ENCODE peak calls at places on chromosomes 16 and 17, in four cellular contexts. V, N, M and K are unnamed samples.

GRCh38 chr17:9107527-9107926 is 86.2 kb downstream of the NTN1 start:
- DNase-seq in V (no peak), N (no peak), M (no peak), K (no peak)

GRCh38 chr17:39739885-39740356 is 2.2 kb downstream of the GRB7 start:
- DNase-seq in V (no peak), N (no peak), M (no peak), K (no peak)

GRCh38 chr16:3881499-3881995 is 1.0 kb upstream of the CREBBP start:
- DNase-seq in V (no peak), N (no peak), M (no peak), K (no peak)

GRCh38 chr17:17156511-17156910 is 49.6 kb downstream of the PLD6 start:
- DNase-seq in V (no peak), N (no peak), M (peak), K (no peak)

GRCh38 chr17:35809855-35810461 is 674 bp downstream of the TAF15 start:
- DNase-seq in V (no peak), N (no peak), M (peak), K (no peak)

GRCh38 chr17:44059101-44059892 is 7.2 kb downstream of the LSM12 start:
- DNase-seq in V (no peak), N (no peak), M (no peak), K (no peak)

GRCh38 chr17:40311575-40311974 is 2.6 kb downstream of the RARA start:
- DNase-seq in V (no peak), N (peak), M (no peak), K (no peak)

GRCh38 chr16:19835989-19836421 is 48.6 kb downstream of the GPRC5B start:
- DNase-seq in V (no peak), N (no peak), M (peak), K (no peak)

GRCh38 chr16:68283840-68284595 is 19.7 kb downstream of the SLC7A6 start:
- DNase-seq in V (peak), N (no peak), M (no peak), K (no peak)

GRCh38 chr17:40480501-40481003 is 20.9 kb downstream of the TNS4 start:
- DNase-seq in V (no peak), N (no peak), M (no peak), K (no peak)

GRCh38 chr16:58030136-58030840 is 4.7 kb downstream of the MMP15 start:
- DNase-seq in V (no peak), N (no peak), M (no peak), K (no peak)

GRCh38 chr17:41518789-41519449 is at the start of gene KRT15:
- DNase-seq in V (no peak), N (no peak), M (no peak), K (no peak)

GRCh38 chr17:9228408-9229159 is 207.3 kb downstream of the NTN1 start:
- DNase-seq in V (no peak), N (no peak), M (peak), K (no peak)

GRCh38 chr17:42329025-42329976 is 41.0 kb downstream of the STAT5A start:
- DNase-seq in V (no peak), N (no peak), M (peak), K (peak)

GRCh38 chr16:8682551-8683259 is 8.3 kb downstream of the ABAT start:
- DNase-seq in V (no peak), N (no peak), M (no peak), K (no peak)

GRCh38 chr17:4764612-4765011 is 7.1 kb upstream of the TM4SF5 start:
- DNase-seq in V (no peak), N (no peak), M (no peak), K (no peak)
- TF ChIP-seq CTCF in V (no peak), N (no peak), M (no peak), K (no peak)

GRCh38 chr16:54283735-54284318 is 2.8 kb downstream of the IRX3 start:
- DNase-seq in V (no peak), N (no peak), M (no peak), K (no peak)
- H3K4me3 ChIP-seq in V (no peak), N (peak), M (no peak), K (peak)

DNA sequence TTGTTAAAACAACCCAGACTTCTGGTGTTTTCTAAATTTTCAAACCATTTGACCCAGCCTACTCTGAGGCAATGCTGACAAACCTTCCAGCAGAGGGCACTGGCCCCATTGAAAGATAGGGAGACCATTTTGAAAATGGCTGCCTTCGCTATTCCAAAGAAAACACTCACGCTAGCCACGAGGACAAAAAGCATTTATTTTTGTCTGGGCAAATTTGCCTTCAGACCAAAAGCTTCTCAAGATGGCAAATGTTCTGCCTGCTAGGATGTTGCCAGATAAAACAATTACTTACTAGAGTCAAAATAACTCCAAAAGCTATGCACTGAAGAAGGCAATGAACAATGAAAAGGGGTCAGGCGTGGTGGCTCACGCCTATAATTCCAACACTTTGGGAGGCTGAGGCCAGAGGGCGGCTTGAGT is 296.7 kb upstream of the IRX5 start:
- DNase-seq in V (peak), N (peak), M (peak), K (no peak)
- TF ChIP-seq CTCF in V (no peak), N (peak), M (no peak), K (peak)

DNA sequence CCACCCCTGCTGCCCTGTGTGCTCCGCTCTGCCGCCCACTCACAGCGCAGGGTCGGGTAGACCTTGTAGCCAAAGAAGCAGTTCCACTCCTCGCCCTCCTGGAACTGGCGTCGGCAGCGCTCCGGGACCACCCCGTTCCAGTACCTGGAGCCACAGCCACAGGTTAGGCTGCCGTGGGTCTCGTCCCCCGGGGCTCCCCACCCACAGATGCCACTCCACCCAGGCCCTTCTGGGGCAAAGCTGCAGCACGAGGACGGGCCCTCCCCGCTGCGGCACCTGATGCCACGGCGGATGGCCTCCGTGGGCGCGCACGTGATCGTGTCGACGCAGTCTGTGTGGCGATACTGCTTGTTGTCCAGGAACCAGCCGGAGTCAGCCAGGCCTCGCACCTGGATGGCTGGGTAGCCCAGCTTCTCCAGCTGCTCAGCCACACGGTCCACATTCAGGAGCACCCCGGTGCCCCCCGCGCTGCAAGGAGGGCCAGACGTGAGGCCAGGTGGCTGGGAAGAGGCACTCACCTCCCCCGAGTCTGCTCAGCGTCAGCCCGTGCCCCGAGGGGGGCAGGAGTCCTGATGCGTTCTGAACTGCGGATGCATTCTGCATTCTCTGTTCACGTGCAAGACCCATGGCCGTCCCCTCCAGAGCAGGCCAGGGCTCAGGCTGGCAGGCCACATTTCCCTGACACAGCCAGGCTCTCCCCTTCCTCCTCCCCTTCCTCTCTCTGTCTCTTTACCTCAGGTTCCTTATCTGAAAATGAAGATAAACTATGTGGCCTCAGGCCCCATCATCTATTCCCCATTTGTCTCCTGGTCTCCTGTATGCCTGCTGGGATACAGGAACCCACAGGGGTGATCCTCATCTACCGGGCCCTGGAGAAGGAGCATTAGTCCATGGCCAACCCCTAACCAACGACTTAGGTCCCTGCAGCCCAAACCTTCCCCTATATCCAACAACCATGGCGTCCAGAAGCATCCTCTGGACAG is 4.1 kb downstream of the NOTUM start:
- DNase-seq in V (no peak), N (no peak), M (no peak), K (no peak)
- H3K4me3 ChIP-seq in V (no peak), N (no peak), M (no peak), K (no peak)

GRCh38 chr16:84303023-84303422 is 8.3 kb downstream of the WFDC1 start:
- DNase-seq in V (no peak), N (peak), M (peak), K (no peak)

GRCh38 chr16:84307209-84307954 is 12.7 kb downstream of the WFDC1 start:
- DNase-seq in V (no peak), N (no peak), M (no peak), K (no peak)

GRCh38 chr16:84308120-84308519 is 13.4 kb downstream of the WFDC1 start:
- DNase-seq in V (peak), N (peak), M (no peak), K (no peak)

GRCh38 chr16:84303516-84303915 is 8.8 kb downstream of the WFDC1 start:
- DNase-seq in V (no peak), N (no peak), M (no peak), K (no peak)

GRCh38 chr16:84306564-84306963 is 11.9 kb downstream of the WFDC1 start:
- DNase-seq in V (no peak), N (no peak), M (no peak), K (no peak)
- TF ChIP-seq CTCF in V (no peak), N (no peak), M (no peak), K (no peak)

GRCh38 chr17:6079155-6079554 is 9.0 kb downstream of the WSCD1 start:
- DNase-seq in V (no peak), N (no peak), M (peak), K (no peak)

GRCh38 chr17:6080711-6081430 is 10.7 kb downstream of the WSCD1 start:
- DNase-seq in V (no peak), N (no peak), M (no peak), K (no peak)

GRCh38 chr17:6079960-6080359 is 9.8 kb downstream of the WSCD1 start:
- DNase-seq in V (no peak), N (no peak), M (no peak), K (no peak)

GRCh38 chr17:6077746-6078145 is 7.6 kb downstream of the WSCD1 start:
- DNase-seq in V (no peak), N (no peak), M (no peak), K (no peak)

DNA sequence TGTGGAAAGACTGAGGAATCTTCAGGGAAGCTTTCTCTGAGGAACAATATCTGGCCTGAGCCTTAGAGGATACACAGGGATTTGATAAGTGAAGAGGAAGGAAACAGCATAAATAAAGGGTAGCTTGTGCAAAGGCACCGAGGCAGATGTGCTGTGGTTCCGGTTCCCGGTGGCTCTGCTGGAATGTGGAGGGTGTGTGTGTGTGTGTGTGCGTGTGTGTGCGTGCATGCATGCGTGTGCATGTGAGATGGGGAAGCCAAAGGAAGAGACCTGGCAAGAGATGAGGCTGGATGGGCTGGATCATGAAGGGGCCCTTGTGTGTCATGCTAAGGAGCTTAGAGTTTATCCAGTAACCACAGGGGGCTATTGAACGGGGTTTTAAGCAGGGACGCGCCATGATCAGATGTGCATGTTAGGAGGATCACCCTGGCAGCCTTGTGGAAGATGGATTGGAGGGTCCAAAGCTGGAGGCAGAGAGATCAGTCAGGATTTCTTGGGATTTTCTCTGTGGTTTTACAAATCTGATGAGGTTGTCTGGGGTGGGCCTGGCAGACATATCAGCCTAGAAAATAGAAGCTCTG is 8.3 kb downstream of the WSCD1 start:
- DNase-seq in V (no peak), N (no peak), M (no peak), K (no peak)
- H3K4me3 ChIP-seq in V (no peak), N (no peak), M (no peak), K (no peak)

GRCh38 chr16:50371936-50372595 is 3.3 kb upstream of the BRD7 start:
- DNase-seq in V (peak), N (no peak), M (no peak), K (no peak)
- TF ChIP-seq CTCF in V (no peak), N (peak), M (peak), K (peak)

GRCh38 chr17:76956846-76957540 is 88.8 kb downstream of the MGAT5B start:
- DNase-seq in V (no peak), N (no peak), M (no peak), K (no peak)
- H3K4me3 ChIP-seq in V (no peak), N (no peak), M (no peak), K (no peak)